ENCODE peak calls at places on chromosomes 7 and 10, in eight cellular contexts. One of them, this sample, is unnamed.

GRCh38 chr7:26964409-26964808 is 100.0 kb upstream of the SKAP2 start:
- DNase-seq in activated CD8-positive, alpha-beta memory T cell treated with anti-CD3 and anti-CD28 coated beads for 4 hours: no peak
- DNase-seq in HT1080: no peak
- DNase-seq in T47D: no peak
- DNase-seq in T1000: no peak
- DNase-seq in caudate nucleus: no peak
- DNase-seq in lower lobe of right lung: no peak
- DNase-seq in chondrocyte: no peak
- DNase-seq in this sample: no peak

GRCh38 chr7:46786221-46786951 is 795.5 kb downstream of the TNS3 start:
- DNase-seq in caudate nucleus: no peak
- DNase-seq in T1000: no peak
- DNase-seq in HT1080: peak
- DNase-seq in activated CD8-positive, alpha-beta memory T cell treated with anti-CD3 and anti-CD28 coated beads for 4 hours: no peak
- DNase-seq in T47D: no peak
- DNase-seq in chondrocyte: no peak
- DNase-seq in lower lobe of right lung: no peak
- DNase-seq in this sample: no peak

GRCh38 chr10:9781681-9782080 is 1236.0 kb upstream of the CELF2 start:
- DNase-seq in activated CD8-positive, alpha-beta memory T cell treated with anti-CD3 and anti-CD28 coated beads for 4 hours: no peak
- DNase-seq in caudate nucleus: no peak
- DNase-seq in lower lobe of right lung: no peak
- DNase-seq in T47D: no peak
- DNase-seq in HT1080: no peak
- DNase-seq in T1000: no peak
- DNase-seq in chondrocyte: no peak
- DNase-seq in this sample: no peak

GRCh38 chr7:106112118-106112971 is at the start of gene SYPL1:
- DNase-seq in T1000: peak
- DNase-seq in activated CD8-positive, alpha-beta memory T cell treated with anti-CD3 and anti-CD28 coated beads for 4 hours: peak
- DNase-seq in chondrocyte: peak
- DNase-seq in lower lobe of right lung: peak
- DNase-seq in HT1080: peak
- DNase-seq in caudate nucleus: no peak
- DNase-seq in T47D: peak
- DNase-seq in this sample: peak

GRCh38 chr7:81887098-81887497 is 117.3 kb upstream of the HGF start:
- DNase-seq in T1000: no peak
- DNase-seq in HT1080: peak
- DNase-seq in chondrocyte: no peak
- DNase-seq in T47D: no peak
- DNase-seq in lower lobe of right lung: no peak
- DNase-seq in caudate nucleus: no peak
- DNase-seq in activated CD8-positive, alpha-beta memory T cell treated with anti-CD3 and anti-CD28 coated beads for 4 hours: no peak
- DNase-seq in this sample: no peak

GRCh38 chr7:154583454-154583853 is 419.5 kb downstream of the PAXIP1 start:
- DNase-seq in T47D: no peak
- DNase-seq in activated CD8-positive, alpha-beta memory T cell treated with anti-CD3 and anti-CD28 coated beads for 4 hours: no peak
- DNase-seq in HT1080: no peak
- DNase-seq in lower lobe of right lung: no peak
- DNase-seq in T1000: no peak
- DNase-seq in chondrocyte: no peak
- DNase-seq in caudate nucleus: no peak
- DNase-seq in this sample: no peak

GRCh38 chr7:98249106-98249505 is 2.9 kb downstream of the TECPR1 start:
- DNase-seq in activated CD8-positive, alpha-beta memory T cell treated with anti-CD3 and anti-CD28 coated beads for 4 hours: no peak
- DNase-seq in lower lobe of right lung: no peak
- DNase-seq in T1000: no peak
- DNase-seq in chondrocyte: no peak
- DNase-seq in caudate nucleus: no peak
- DNase-seq in T47D: no peak
- DNase-seq in HT1080: peak
- DNase-seq in this sample: no peak

GRCh38 chr10:102775973-102776669 is 32.4 kb downstream of the WBP1L start:
- DNase-seq in lower lobe of right lung: peak
- DNase-seq in T1000: no peak
- DNase-seq in activated CD8-positive, alpha-beta memory T cell treated with anti-CD3 and anti-CD28 coated beads for 4 hours: no peak
- DNase-seq in T47D: no peak
- DNase-seq in chondrocyte: no peak
- DNase-seq in HT1080: peak
- DNase-seq in caudate nucleus: peak
- DNase-seq in this sample: no peak

GRCh38 chr10:91034494-91035157 is 113.7 kb upstream of the ANKRD1 start:
- DNase-seq in T1000: no peak
- DNase-seq in caudate nucleus: no peak
- DNase-seq in lower lobe of right lung: peak
- DNase-seq in T47D: no peak
- DNase-seq in HT1080: no peak
- DNase-seq in activated CD8-positive, alpha-beta memory T cell treated with anti-CD3 and anti-CD28 coated beads for 4 hours: no peak
- DNase-seq in chondrocyte: no peak
- DNase-seq in this sample: no peak

GRCh38 chr7:26782501-26782900 is 81.9 kb downstream of the SKAP2 start:
- DNase-seq in activated CD8-positive, alpha-beta memory T cell treated with anti-CD3 and anti-CD28 coated beads for 4 hours: no peak
- DNase-seq in HT1080: peak
- DNase-seq in lower lobe of right lung: no peak
- DNase-seq in chondrocyte: no peak
- DNase-seq in T47D: no peak
- DNase-seq in caudate nucleus: no peak
- DNase-seq in T1000: no peak
- DNase-seq in this sample: no peak

This sample was measured in spleen.